ENCODE peak calls at places on chromosomes 6 and 20, in nine cellular contexts. One of them, this sample, is unnamed. For H3K27me3, the result is how much of the 10 kb centered on the place peaks cover.

GRCh38 chr20:6622041-6622440 is 145.4 kb upstream of the BMP2 start:
- DNase-seq in neural progenitor cell: no peak
- DNase-seq in K562: no peak
- DNase-seq in fibroblast of lung: no peak
- DNase-seq in HCT116: no peak
- DNase-seq in GM23338: no peak
- DNase-seq in lower lobe of right lung: no peak
- DNase-seq in CD8-positive, alpha-beta memory T cell: no peak
- DNase-seq in heart right ventricle: no peak
- DNase-seq in this sample: no peak

GRCh38 chr6:39610229-39610628 is 115.0 kb downstream of the KIF6 start:
- DNase-seq in neural progenitor cell: no peak
- DNase-seq in K562: no peak
- DNase-seq in fibroblast of lung: peak
- DNase-seq in HCT116: no peak
- DNase-seq in GM23338: peak
- DNase-seq in lower lobe of right lung: no peak
- DNase-seq in CD8-positive, alpha-beta memory T cell: no peak
- DNase-seq in heart right ventricle: no peak
- DNase-seq in this sample: no peak

GRCh38 chr20:64184795-64185194 is 20.5 kb downstream of the MYT1 start:
- DNase-seq in neural progenitor cell: no peak
- DNase-seq in K562: no peak
- DNase-seq in fibroblast of lung: no peak
- DNase-seq in HCT116: no peak
- DNase-seq in GM23338: no peak
- DNase-seq in lower lobe of right lung: peak
- DNase-seq in CD8-positive, alpha-beta memory T cell: no peak
- DNase-seq in heart right ventricle: no peak
- DNase-seq in this sample: no peak

GRCh38 chr6:116118608-116119007 is 7.3 kb downstream of the COL10A1 start:
- DNase-seq in neural progenitor cell: no peak
- DNase-seq in K562: no peak
- DNase-seq in fibroblast of lung: no peak
- DNase-seq in HCT116: no peak
- DNase-seq in GM23338: no peak
- DNase-seq in lower lobe of right lung: no peak
- DNase-seq in CD8-positive, alpha-beta memory T cell: no peak
- DNase-seq in heart right ventricle: no peak
- DNase-seq in this sample: no peak

GRCh38 chr6:38396209-38396608 is 243.5 kb downstream of the BTBD9 start:
- DNase-seq in neural progenitor cell: no peak
- DNase-seq in K562: no peak
- DNase-seq in fibroblast of lung: no peak
- DNase-seq in HCT116: no peak
- DNase-seq in GM23338: no peak
- DNase-seq in lower lobe of right lung: no peak
- DNase-seq in CD8-positive, alpha-beta memory T cell: no peak
- DNase-seq in heart right ventricle: no peak
- DNase-seq in this sample: no peak

GRCh38 chr6:169162968-169163903 is 90.4 kb downstream of the THBS2 start:
- DNase-seq in neural progenitor cell: no peak
- DNase-seq in K562: peak
- DNase-seq in fibroblast of lung: peak
- DNase-seq in HCT116: peak
- DNase-seq in GM23338: no peak
- DNase-seq in lower lobe of right lung: no peak
- DNase-seq in CD8-positive, alpha-beta memory T cell: no peak
- DNase-seq in heart right ventricle: no peak
- DNase-seq in this sample: peak

GRCh38 chr6:153787341-153787606 is 251.8 kb upstream of the OPRM1 start:
- DNase-seq in neural progenitor cell: peak
- DNase-seq in K562: no peak
- DNase-seq in fibroblast of lung: no peak
- DNase-seq in HCT116: no peak
- DNase-seq in GM23338: no peak
- DNase-seq in lower lobe of right lung: no peak
- DNase-seq in CD8-positive, alpha-beta memory T cell: no peak
- DNase-seq in heart right ventricle: no peak
- DNase-seq in this sample: no peak

GRCh38 chr20:1005452-1006027 is 3.4 kb upstream of the RSPO4 start:
- DNase-seq in neural progenitor cell: peak
- DNase-seq in K562: peak
- DNase-seq in fibroblast of lung: peak
- DNase-seq in HCT116: peak
- DNase-seq in GM23338: peak
- DNase-seq in lower lobe of right lung: no peak
- DNase-seq in CD8-positive, alpha-beta memory T cell: no peak
- DNase-seq in heart right ventricle: no peak
- DNase-seq in this sample: no peak

GRCh38 chr20:25309395-25310267 is 61.7 kb downstream of the PYGB start:
- DNase-seq in neural progenitor cell: no peak
- DNase-seq in K562: peak
- DNase-seq in fibroblast of lung: peak
- DNase-seq in HCT116: peak
- DNase-seq in GM23338: no peak
- DNase-seq in lower lobe of right lung: peak
- DNase-seq in CD8-positive, alpha-beta memory T cell: no peak
- DNase-seq in heart right ventricle: no peak
- DNase-seq in this sample: no peak

GRCh38 chr6:84118191-84118590 is 84.6 kb downstream of the MRAP2 start:
- DNase-seq in neural progenitor cell: no peak
- DNase-seq in K562: no peak
- DNase-seq in fibroblast of lung: no peak
- DNase-seq in HCT116: no peak
- DNase-seq in GM23338: no peak
- DNase-seq in lower lobe of right lung: no peak
- DNase-seq in CD8-positive, alpha-beta memory T cell: no peak
- DNase-seq in heart right ventricle: no peak
- DNase-seq in this sample: no peak

GRCh38 chr6:25486580-25486979 is 165.4 kb upstream of the SCGN start:
- DNase-seq in neural progenitor cell: no peak
- DNase-seq in K562: no peak
- DNase-seq in fibroblast of lung: no peak
- DNase-seq in HCT116: no peak
- DNase-seq in GM23338: no peak
- DNase-seq in lower lobe of right lung: no peak
- DNase-seq in CD8-positive, alpha-beta memory T cell: no peak
- DNase-seq in heart right ventricle: no peak
- DNase-seq in this sample: no peak

GRCh38 chr6:13371421-13372072 is 43.2 kb upstream of the TBC1D7 start:
- DNase-seq in neural progenitor cell: peak
- DNase-seq in K562: no peak
- DNase-seq in fibroblast of lung: no peak
- DNase-seq in HCT116: no peak
- DNase-seq in GM23338: no peak
- DNase-seq in lower lobe of right lung: no peak
- DNase-seq in CD8-positive, alpha-beta memory T cell: no peak
- DNase-seq in heart right ventricle: no peak
- DNase-seq in this sample: no peak

GRCh38 chr20:55424446-55424845 is 580.9 kb downstream of the CBLN4 start:
- DNase-seq in neural progenitor cell: no peak
- DNase-seq in K562: no peak
- DNase-seq in fibroblast of lung: no peak
- DNase-seq in HCT116: no peak
- DNase-seq in GM23338: no peak
- DNase-seq in lower lobe of right lung: no peak
- DNase-seq in CD8-positive, alpha-beta memory T cell: no peak
- DNase-seq in heart right ventricle: no peak
- DNase-seq in this sample: no peak

GRCh38 chr6:155521719-155522118 is 66.1 kb upstream of the NOX3 start:
- DNase-seq in neural progenitor cell: no peak
- DNase-seq in K562: no peak
- DNase-seq in fibroblast of lung: no peak
- DNase-seq in HCT116: no peak
- DNase-seq in GM23338: no peak
- DNase-seq in lower lobe of right lung: no peak
- DNase-seq in CD8-positive, alpha-beta memory T cell: no peak
- DNase-seq in heart right ventricle: no peak
- DNase-seq in this sample: no peak

DNA sequence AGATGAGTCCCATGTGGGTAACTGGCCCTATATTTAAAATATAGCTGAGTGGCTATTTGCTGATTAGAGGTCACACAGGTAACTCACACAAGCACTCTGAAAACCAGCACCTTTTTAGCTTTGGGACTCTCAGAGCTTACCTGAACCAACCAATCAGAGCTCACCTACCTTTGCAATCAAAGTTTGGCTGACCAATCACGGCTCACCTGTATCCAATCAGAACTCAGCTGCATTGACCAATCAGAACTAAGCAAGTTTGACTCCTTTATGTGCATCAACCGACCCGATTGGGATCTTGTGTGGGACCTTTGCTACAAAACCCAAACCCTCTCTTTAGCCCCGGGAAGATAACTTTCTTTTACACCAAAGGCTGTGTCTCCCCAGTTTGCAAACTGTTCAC is 106.8 kb upstream of the NXT1 start:
- DNase-seq in neural progenitor cell: no peak
- DNase-seq in K562: no peak
- DNase-seq in fibroblast of lung: no peak
- DNase-seq in HCT116: no peak
- DNase-seq in GM23338: no peak
- DNase-seq in lower lobe of right lung: no peak
- DNase-seq in CD8-positive, alpha-beta memory T cell: no peak
- DNase-seq in heart right ventricle: no peak
- DNase-seq in this sample: no peak
- H3K27me3 ChIP-seq in neural progenitor cell: under half
- H3K27me3 ChIP-seq in K562: under half
- H3K27me3 ChIP-seq in fibroblast of lung: under half
- H3K27me3 ChIP-seq in HCT116: under half
- H3K27me3 ChIP-seq in GM23338: under half
- H3K27me3 ChIP-seq in lower lobe of right lung: under half
- H3K27me3 ChIP-seq in CD8-positive, alpha-beta memory T cell: under half
- H3K27me3 ChIP-seq in heart right ventricle: under half
- H3K27me3 ChIP-seq in this sample: under half

GRCh38 chr20:33076662-33077398 is 2.6 kb upstream of the BPIFB4 start:
- DNase-seq in neural progenitor cell: peak
- DNase-seq in K562: no peak
- DNase-seq in fibroblast of lung: no peak
- DNase-seq in HCT116: peak
- DNase-seq in GM23338: peak
- DNase-seq in lower lobe of right lung: no peak
- DNase-seq in CD8-positive, alpha-beta memory T cell: peak
- DNase-seq in heart right ventricle: no peak
- DNase-seq in this sample: no peak

GRCh38 chr20:33081411-33082154 is 2.1 kb downstream of the BPIFB4 start:
- DNase-seq in neural progenitor cell: no peak
- DNase-seq in K562: no peak
- DNase-seq in fibroblast of lung: no peak
- DNase-seq in HCT116: no peak
- DNase-seq in GM23338: no peak
- DNase-seq in lower lobe of right lung: no peak
- DNase-seq in CD8-positive, alpha-beta memory T cell: no peak
- DNase-seq in heart right ventricle: no peak
- DNase-seq in this sample: no peak

GRCh38 chr20:33083544-33084340 is 4.3 kb downstream of the BPIFB4 start:
- DNase-seq in neural progenitor cell: no peak
- DNase-seq in K562: no peak
- DNase-seq in fibroblast of lung: no peak
- DNase-seq in HCT116: no peak
- DNase-seq in GM23338: no peak
- DNase-seq in lower lobe of right lung: no peak
- DNase-seq in CD8-positive, alpha-beta memory T cell: no peak
- DNase-seq in heart right ventricle: no peak
- DNase-seq in this sample: no peak

GRCh38 chr20:33075281-33075680 is 4.2 kb upstream of the BPIFB4 start:
- DNase-seq in neural progenitor cell: no peak
- DNase-seq in K562: no peak
- DNase-seq in fibroblast of lung: no peak
- DNase-seq in HCT116: no peak
- DNase-seq in GM23338: no peak
- DNase-seq in lower lobe of right lung: no peak
- DNase-seq in CD8-positive, alpha-beta memory T cell: no peak
- DNase-seq in heart right ventricle: no peak
- DNase-seq in this sample: no peak

GRCh38 chr20:33079267-33079666 is at the start of gene BPIFB4:
- DNase-seq in neural progenitor cell: no peak
- DNase-seq in K562: no peak
- DNase-seq in fibroblast of lung: peak
- DNase-seq in HCT116: no peak
- DNase-seq in GM23338: no peak
- DNase-seq in lower lobe of right lung: no peak
- DNase-seq in CD8-positive, alpha-beta memory T cell: no peak
- DNase-seq in heart right ventricle: no peak
- DNase-seq in this sample: no peak
- H3K27me3 ChIP-seq in neural progenitor cell: under half
- H3K27me3 ChIP-seq in K562: under half
- H3K27me3 ChIP-seq in fibroblast of lung: under half
- H3K27me3 ChIP-seq in HCT116: under half
- H3K27me3 ChIP-seq in GM23338: under half
- H3K27me3 ChIP-seq in lower lobe of right lung: under half
- H3K27me3 ChIP-seq in CD8-positive, alpha-beta memory T cell: under half
- H3K27me3 ChIP-seq in heart right ventricle: under half
- H3K27me3 ChIP-seq in this sample: under half

GRCh38 chr6:34051339-34051919 is 94.5 kb downstream of the GRM4 start:
- DNase-seq in neural progenitor cell: no peak
- DNase-seq in K562: peak
- DNase-seq in fibroblast of lung: no peak
- DNase-seq in HCT116: no peak
- DNase-seq in GM23338: no peak
- DNase-seq in lower lobe of right lung: no peak
- DNase-seq in CD8-positive, alpha-beta memory T cell: no peak
- DNase-seq in heart right ventricle: no peak
- DNase-seq in this sample: no peak

GRCh38 chr6:34052918-34053608 is 92.8 kb downstream of the GRM4 start:
- DNase-seq in neural progenitor cell: no peak
- DNase-seq in K562: no peak
- DNase-seq in fibroblast of lung: no peak
- DNase-seq in HCT116: no peak
- DNase-seq in GM23338: no peak
- DNase-seq in lower lobe of right lung: no peak
- DNase-seq in CD8-positive, alpha-beta memory T cell: no peak
- DNase-seq in heart right ventricle: no peak
- DNase-seq in this sample: no peak

GRCh38 chr6:34055223-34055933 is 90.5 kb downstream of the GRM4 start:
- DNase-seq in neural progenitor cell: peak
- DNase-seq in K562: peak
- DNase-seq in fibroblast of lung: peak
- DNase-seq in HCT116: peak
- DNase-seq in GM23338: peak
- DNase-seq in lower lobe of right lung: peak
- DNase-seq in CD8-positive, alpha-beta memory T cell: peak
- DNase-seq in heart right ventricle: peak
- DNase-seq in this sample: peak

GRCh38 chr6:34052071-34052825 is 93.6 kb downstream of the GRM4 start:
- DNase-seq in neural progenitor cell: peak
- DNase-seq in K562: no peak
- DNase-seq in fibroblast of lung: no peak
- DNase-seq in HCT116: no peak
- DNase-seq in GM23338: no peak
- DNase-seq in lower lobe of right lung: no peak
- DNase-seq in CD8-positive, alpha-beta memory T cell: no peak
- DNase-seq in heart right ventricle: no peak
- DNase-seq in this sample: no peak

GRCh38 chr6:34053721-34054120 is 92.2 kb downstream of the GRM4 start:
- DNase-seq in neural progenitor cell: no peak
- DNase-seq in K562: no peak
- DNase-seq in fibroblast of lung: no peak
- DNase-seq in HCT116: no peak
- DNase-seq in GM23338: peak
- DNase-seq in lower lobe of right lung: no peak
- DNase-seq in CD8-positive, alpha-beta memory T cell: no peak
- DNase-seq in heart right ventricle: no peak
- DNase-seq in this sample: no peak
- H3K27me3 ChIP-seq in neural progenitor cell: under half
- H3K27me3 ChIP-seq in K562: under half
- H3K27me3 ChIP-seq in fibroblast of lung: under half
- H3K27me3 ChIP-seq in HCT116: under half
- H3K27me3 ChIP-seq in GM23338: under half
- H3K27me3 ChIP-seq in lower lobe of right lung: under half
- H3K27me3 ChIP-seq in CD8-positive, alpha-beta memory T cell: under half
- H3K27me3 ChIP-seq in heart right ventricle: under half
- H3K27me3 ChIP-seq in this sample: under half

GRCh38 chr6:35507221-35507620 is 5.5 kb downstream of the TULP1 start:
- DNase-seq in neural progenitor cell: no peak
- DNase-seq in K562: no peak
- DNase-seq in fibroblast of lung: no peak
- DNase-seq in HCT116: no peak
- DNase-seq in GM23338: no peak
- DNase-seq in lower lobe of right lung: no peak
- DNase-seq in CD8-positive, alpha-beta memory T cell: no peak
- DNase-seq in heart right ventricle: no peak
- DNase-seq in this sample: no peak
- H3K27me3 ChIP-seq in neural progenitor cell: under half
- H3K27me3 ChIP-seq in K562: half or more
- H3K27me3 ChIP-seq in fibroblast of lung: under half
- H3K27me3 ChIP-seq in HCT116: under half
- H3K27me3 ChIP-seq in GM23338: under half
- H3K27me3 ChIP-seq in lower lobe of right lung: under half
- H3K27me3 ChIP-seq in CD8-positive, alpha-beta memory T cell: under half
- H3K27me3 ChIP-seq in heart right ventricle: under half
- H3K27me3 ChIP-seq in this sample: under half